ENCODE peak calls at places on chromosomes 4 and X, in nine cellular contexts. Y, G, I, W, J, O, T, B and M are unnamed samples.
A peak's percentile ranks its signal among the peaks of the same experiment; 100 is the strongest.

GRCh38 chr4:101211146-101211553 is 136.2 kb downstream of the PPP3CA start:
- DNase-seq in Y (no peak), I (no peak), B (peak; percentile 50), T (no peak), O (no peak), W (peak; percentile 8), J (no peak), G (no peak), M (no peak)

GRCh38 chrX:41921492-41922124 is 1.7 kb downstream of the CASK start:
- DNase-seq in G (no peak), J (no peak), I (no peak), W (no peak), B (no peak), O (no peak), Y (no peak), T (peak; percentile 32), M (no peak)

GRCh38 chrX:101485212-101486064 is at the start of gene ARMCX4:
- DNase-seq in I (peak; percentile 34), B (peak; percentile 88), O (no peak), W (no peak), Y (peak; percentile 42), T (peak; percentile 51), J (peak; percentile 70), G (peak; percentile 76), M (no peak)

GRCh38 chrX:36908801-36909403 is 99.3 kb upstream of the FAM47C start:
- DNase-seq in W (no peak), B (no peak), G (no peak), I (no peak), T (no peak), O (no peak), Y (no peak), J (no peak), M (no peak)

GRCh38 chr4:184444215-184444952 is 30.0 kb downstream of the IRF2 start:
- DNase-seq in J (no peak), W (no peak), O (no peak), I (no peak), G (no peak), B (no peak), T (no peak), Y (no peak), M (no peak)

GRCh38 chr4:1535926-1536578 is 129.8 kb upstream of the NKX1-1 start:
- DNase-seq in W (no peak), O (no peak), T (no peak), B (no peak), G (no peak), J (no peak), I (peak; percentile 10), Y (no peak), M (no peak)

GRCh38 chr4:1167244-1167949 is 5.0 kb downstream of the SPON2 start:
- DNase-seq in B (peak; percentile 90), G (peak; percentile 92), W (no peak), O (peak; percentile 86), J (peak; percentile 90), Y (peak; percentile 82), I (peak; percentile 83), T (peak; percentile 85), M (peak; percentile 91)

GRCh38 chr4:77538574-77539157 is 67.0 kb upstream of the CXCL13 start:
- DNase-seq in G (no peak), W (no peak), T (peak; percentile 17), I (no peak), J (no peak), O (no peak), B (no peak), Y (peak; percentile 4), M (no peak)

GRCh38 chrX:352582-353314 is 34.0 kb downstream of the PPP2R3B start:
- DNase-seq in W (no peak), B (no peak), J (no peak), O (no peak), G (peak; percentile 56), Y (no peak), T (no peak), I (peak; percentile 11), M (peak; percentile 48)

GRCh38 chr4:93894995-93895394 is 66.4 kb downstream of the ATOH1 start:
- DNase-seq in B (no peak), G (no peak), I (no peak), O (no peak), J (no peak), W (no peak), Y (no peak), T (no peak), M (no peak)

GRCh38 chr4:93897559-93897958 is 69.0 kb downstream of the ATOH1 start:
- DNase-seq in O (no peak), T (no peak), W (no peak), Y (no peak), G (no peak), J (no peak), I (no peak), B (no peak), M (no peak)
- TF ChIP-seq CTCF in O (peak; percentile 47), T (no peak), W (peak; percentile 14), Y (no peak), G (peak; percentile 19), J (no peak), I (peak; percentile 52), B (peak; percentile 49), M (no peak)

GRCh38 chr4:90030953-90031352 is 96.2 kb upstream of the CCSER1 start:
- DNase-seq in T (no peak), Y (no peak), O (no peak), I (no peak), J (peak; percentile 12), B (peak; percentile 22), W (no peak), G (no peak), M (no peak)
- TF ChIP-seq CTCF in T (no peak), Y (peak; percentile 48), O (no peak), I (peak; percentile 19), J (no peak), B (peak; percentile 61), W (no peak), G (peak; percentile 13), M (no peak)

GRCh38 chrX:145393702-145394235 is 146.5 kb downstream of the SPANXN1 start:
- DNase-seq in T (no peak), G (no peak), Y (no peak), B (no peak), W (no peak), J (no peak), O (no peak), I (no peak), M (no peak)
- TF ChIP-seq CTCF in T (no peak), G (peak; percentile 11), Y (peak; percentile 44), B (peak; percentile 32), W (no peak), J (no peak), O (peak; percentile 24), I (no peak), M (peak; percentile 10)

DNA sequence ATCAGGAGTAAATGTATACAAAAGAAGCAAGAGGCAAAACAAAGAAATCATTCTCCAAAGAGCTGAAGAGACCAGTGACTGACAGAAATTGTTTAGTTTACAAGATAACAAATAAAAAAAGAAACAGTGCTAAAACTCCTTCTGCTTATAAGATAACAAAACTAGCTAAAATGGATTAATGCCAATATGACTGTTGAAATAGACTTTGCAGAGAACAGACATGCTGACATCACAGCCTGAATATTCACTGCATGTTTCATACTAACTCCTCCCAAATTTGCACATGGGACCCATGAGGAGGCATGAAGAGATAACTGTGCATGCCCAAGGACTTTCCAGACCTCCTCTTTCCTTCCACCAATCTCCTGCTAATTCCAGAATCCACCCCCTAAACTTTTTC is 6.2 kb upstream of the GABRA4 start:
- DNase-seq in W (no peak), O (no peak), B (no peak), Y (peak; percentile 16), T (no peak), I (no peak), G (no peak), J (no peak), M (no peak)
- TF ChIP-seq CTCF in W (no peak), O (no peak), B (no peak), Y (no peak), T (no peak), I (no peak), G (no peak), J (no peak), M (no peak)

DNA sequence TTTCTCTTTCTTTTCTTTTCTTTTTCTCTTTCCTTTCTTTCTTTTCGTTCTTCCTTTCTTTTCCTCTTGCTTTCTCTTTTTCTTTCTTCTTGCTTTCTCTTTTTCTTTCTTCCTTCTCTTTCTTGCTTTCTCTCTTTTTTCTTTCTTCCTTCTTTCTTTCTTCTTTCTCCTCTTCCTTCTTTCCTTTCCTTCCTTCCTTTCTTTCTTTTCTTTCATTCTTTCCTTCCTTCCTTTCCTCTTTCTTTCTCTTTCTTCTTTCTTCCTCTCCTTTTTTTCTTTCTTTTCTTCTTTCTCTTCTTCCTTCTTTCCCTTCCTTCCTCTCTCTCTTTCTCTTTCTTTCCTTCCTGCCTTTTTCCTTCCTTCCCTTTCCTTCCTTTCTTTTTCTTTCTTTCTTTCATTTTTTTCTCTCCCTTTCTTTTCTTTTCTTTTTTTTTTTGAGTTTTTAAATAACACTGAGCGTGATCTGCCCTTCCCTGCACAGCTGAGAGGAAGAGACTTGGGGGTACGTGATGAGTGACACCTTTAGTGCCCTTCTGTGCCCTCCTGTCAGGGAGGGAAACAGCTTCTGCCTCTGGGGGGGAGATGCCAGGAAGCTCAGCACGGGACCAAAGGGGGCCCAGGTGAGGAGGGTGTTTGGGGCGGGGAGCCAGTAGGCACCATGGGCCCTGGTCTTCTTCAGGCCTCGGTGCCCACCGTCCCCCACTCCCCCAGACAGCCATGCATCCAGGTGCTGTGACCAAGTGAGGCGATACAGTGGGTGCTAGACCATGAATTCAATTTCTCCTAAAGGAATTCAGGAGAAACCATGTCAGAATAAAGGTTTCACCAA is 36.6 kb upstream of the CDKN2AIP start:
- DNase-seq in Y (no peak), B (no peak), J (no peak), W (no peak), T (no peak), G (peak; percentile 53), I (no peak), O (no peak), M (no peak)
- TF ChIP-seq CTCF in Y (no peak), B (no peak), J (no peak), W (no peak), T (no peak), G (no peak), I (no peak), O (no peak), M (peak; percentile 21)

GRCh38 chr4:121073672-121074386 is 1.5 kb upstream of the NDNF start:
- DNase-seq in T (no peak), Y (no peak), G (no peak), J (no peak), I (no peak), B (no peak), O (no peak), W (no peak), M (no peak)
- TF ChIP-seq CTCF in T (no peak), Y (no peak), G (no peak), J (no peak), I (no peak), B (no peak), O (no peak), W (no peak), M (no peak)